ENCODE peak calls at places on chromosomes 5 and 9, in seven cellular contexts. O is coronary artery, F is GM12864, E is bronchial epithelial cell, V is brain microvascular endothelial cell, S is neuronal stem cell, Z is tibial nerve. W is an unnamed sample.

GRCh38 chr9:112582371-112582770 is 95.7 kb downstream of the KIAA1958 start:
- DNase-seq in O (no peak), F (no peak), E (peak), V (no peak), S (no peak), Z (no peak), W (no peak)

GRCh38 chr5:60959156-60959555 is 14.2 kb downstream of the NDUFAF2 start:
- DNase-seq in O (no peak), F (no peak), E (peak), V (no peak), S (no peak), Z (no peak), W (no peak)

GRCh38 chr9:71783120-71783523 is 14.8 kb upstream of the CEMIP2 start:
- DNase-seq in O (no peak), F (no peak), E (peak), V (peak), S (no peak), Z (no peak), W (peak)

GRCh38 chr5:134463991-134464760 is 52.5 kb upstream of the CDKN2AIPNL start:
- DNase-seq in O (no peak), F (no peak), E (peak), V (peak), S (no peak), Z (no peak), W (no peak)

GRCh38 chr5:171418982-171419662 is at the start of gene FGF18:
- DNase-seq in O (peak), F (no peak), E (no peak), V (peak), S (peak), Z (peak), W (no peak)

GRCh38 chr5:135435467-135436330 is 11.4 kb downstream of the DCANP1 start:
- DNase-seq in O (no peak), F (no peak), E (no peak), V (no peak), S (no peak), Z (no peak), W (no peak)

GRCh38 chr9:92989561-92989960 is 42.2 kb downstream of the FGD3 start:
- DNase-seq in O (no peak), F (no peak), E (peak), V (no peak), S (no peak), Z (no peak), W (peak)

GRCh38 chr9:124786881-124787573 is 10.1 kb downstream of the OLFML2A start:
- DNase-seq in O (peak), F (no peak), E (no peak), V (no peak), S (no peak), Z (no peak), W (no peak)

GRCh38 chr5:98605010-98605425 is 168.4 kb upstream of the RGMB start:
- DNase-seq in O (no peak), F (no peak), E (peak), V (peak), S (no peak), Z (no peak), W (peak)

GRCh38 chr9:115133649-115134048 is 15.7 kb upstream of the TNC start:
- DNase-seq in O (no peak), F (no peak), E (peak), V (peak), S (no peak), Z (no peak), W (no peak)

GRCh38 chr5:16735092-16735970 is 118.5 kb upstream of the RETREG1 start:
- DNase-seq in O (no peak), F (no peak), E (no peak), V (no peak), S (no peak), Z (no peak), W (no peak)

GRCh38 chr5:16737620-16738364 is 121.0 kb upstream of the RETREG1 start:
- DNase-seq in O (no peak), F (no peak), E (no peak), V (no peak), S (no peak), Z (no peak), W (no peak)

GRCh38 chr5:16737173-16737572 is 120.4 kb upstream of the RETREG1 start:
- DNase-seq in O (no peak), F (no peak), E (no peak), V (no peak), S (no peak), Z (no peak), W (no peak)

GRCh38 chr5:16733597-16733996 is 116.8 kb upstream of the RETREG1 start:
- DNase-seq in O (no peak), F (no peak), E (no peak), V (no peak), S (no peak), Z (no peak), W (no peak)

DNA sequence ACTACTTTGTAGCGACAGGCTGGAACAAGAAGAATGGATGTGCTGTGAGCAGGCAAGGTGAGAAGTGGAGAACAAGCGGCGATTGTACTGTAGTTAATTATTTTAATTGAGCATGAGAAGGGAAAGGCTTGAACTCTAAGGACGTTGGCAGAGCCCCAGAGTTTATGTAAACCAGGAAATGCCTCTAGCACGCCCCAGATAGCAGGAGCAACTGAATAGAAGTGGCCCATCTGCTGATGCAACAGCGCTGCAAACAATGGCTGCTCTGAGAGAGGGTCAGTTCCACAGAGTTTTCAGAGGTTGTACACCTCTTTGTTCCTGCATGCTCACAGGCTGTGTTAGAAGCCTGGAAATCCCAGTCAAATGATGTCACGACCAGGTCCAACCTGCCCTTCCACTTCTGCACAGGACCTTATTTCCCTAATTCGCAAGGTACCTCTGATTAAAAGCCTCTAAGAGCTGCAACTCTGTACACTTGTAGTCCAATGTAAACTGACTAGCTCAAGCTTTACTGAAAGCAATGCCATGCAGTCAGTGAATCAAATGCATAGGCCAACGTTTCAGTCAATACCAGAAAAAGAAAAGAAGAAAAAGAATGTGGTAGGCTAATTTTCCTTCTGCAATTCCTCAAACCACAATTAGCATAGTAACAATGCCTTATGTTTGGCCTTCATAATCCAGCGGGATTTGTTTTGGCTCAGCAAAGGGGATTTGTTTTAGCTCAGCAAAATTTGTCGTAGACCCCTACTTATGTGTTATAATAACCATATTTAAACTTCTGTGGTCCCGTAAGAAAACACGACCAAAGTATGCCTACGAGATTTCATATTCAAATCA is 119.6 kb upstream of the RETREG1 start:
- DNase-seq in O (no peak), F (no peak), E (peak), V (peak), S (no peak), Z (peak), W (no peak)
- H3K4me3 ChIP-seq in O (no peak), F (no peak), E (no peak), V (no peak), S (peak), Z (no peak), W (no peak)

GRCh38 chr5:72957337-72957736 is 1.5 kb downstream of the FCHO2 start:
- DNase-seq in O (no peak), F (no peak), E (no peak), V (no peak), S (no peak), Z (no peak), W (no peak)
- H3K4me3 ChIP-seq in O (peak), F (no peak), E (peak), V (peak), S (peak), Z (no peak), W (no peak)

DNA sequence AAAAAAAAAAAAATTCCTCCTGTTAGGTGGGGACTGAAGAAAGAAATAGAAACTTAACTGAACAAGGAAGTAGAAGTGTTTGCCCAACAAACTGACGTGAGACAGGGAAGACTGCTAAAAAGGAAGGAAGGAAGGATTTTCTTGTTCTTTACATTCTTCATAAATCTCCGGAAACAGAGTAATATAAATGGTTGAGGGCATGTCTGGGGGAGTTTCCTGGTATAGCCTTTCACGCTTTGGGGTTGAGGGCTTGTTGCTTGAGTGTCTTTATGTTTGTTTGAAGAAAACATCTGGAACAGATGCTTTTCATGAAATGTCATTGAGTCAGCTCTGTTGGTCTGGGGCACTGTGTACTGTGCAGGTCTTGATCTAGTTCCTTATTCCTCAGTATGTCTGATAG is 3.1 kb downstream of the TOR1B start:
- DNase-seq in O (no peak), F (no peak), E (no peak), V (no peak), S (no peak), Z (no peak), W (no peak)
- H3K4me3 ChIP-seq in O (no peak), F (no peak), E (no peak), V (no peak), S (no peak), Z (no peak), W (no peak)

DNA sequence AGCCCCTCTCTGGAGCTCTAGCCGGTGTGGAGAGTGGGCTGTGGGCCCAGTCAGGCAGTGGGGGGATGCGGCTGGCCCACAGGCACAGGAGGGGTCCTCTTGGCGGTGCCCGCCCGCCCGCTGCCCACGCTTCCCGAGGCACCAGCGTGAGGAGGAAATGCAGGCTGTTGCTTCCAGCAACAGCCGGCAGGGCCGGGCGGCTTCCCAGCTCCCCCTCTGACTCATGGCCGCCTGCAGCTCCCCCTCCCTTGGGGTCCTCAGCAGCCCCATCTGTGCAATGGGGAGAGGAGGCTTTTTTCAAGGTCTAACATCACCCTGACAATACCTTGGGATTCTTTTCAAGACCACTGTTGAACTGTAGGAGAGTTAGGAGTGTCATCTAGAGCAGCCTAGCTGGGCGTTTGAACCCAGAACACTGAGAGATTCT is 10.4 kb downstream of the CXXC5 start:
- DNase-seq in O (no peak), F (no peak), E (peak), V (no peak), S (no peak), Z (no peak), W (no peak)
- H3K4me3 ChIP-seq in O (peak), F (peak), E (no peak), V (no peak), S (no peak), Z (peak), W (no peak)

GRCh38 chr5:176413709-176414191 is 2.6 kb downstream of the CLTB start:
- DNase-seq in O (no peak), F (no peak), E (no peak), V (no peak), S (no peak), Z (no peak), W (no peak)
- H3K4me3 ChIP-seq in O (peak), F (no peak), E (no peak), V (no peak), S (no peak), Z (no peak), W (no peak)

GRCh38 chr9:134594376-134594941 is 47.1 kb upstream of the COL5A1 start:
- DNase-seq in O (peak), F (no peak), E (no peak), V (no peak), S (no peak), Z (no peak), W (no peak)

GRCh38 chr9:134592819-134593200 is 48.8 kb upstream of the COL5A1 start:
- DNase-seq in O (no peak), F (no peak), E (no peak), V (no peak), S (no peak), Z (no peak), W (no peak)

GRCh38 chr9:134593756-134594375 is 47.7 kb upstream of the COL5A1 start:
- DNase-seq in O (peak), F (no peak), E (no peak), V (no peak), S (no peak), Z (no peak), W (no peak)

GRCh38 chr9:134593286-134593685 is 48.3 kb upstream of the COL5A1 start:
- DNase-seq in O (peak), F (no peak), E (no peak), V (no peak), S (no peak), Z (no peak), W (no peak)

DNA sequence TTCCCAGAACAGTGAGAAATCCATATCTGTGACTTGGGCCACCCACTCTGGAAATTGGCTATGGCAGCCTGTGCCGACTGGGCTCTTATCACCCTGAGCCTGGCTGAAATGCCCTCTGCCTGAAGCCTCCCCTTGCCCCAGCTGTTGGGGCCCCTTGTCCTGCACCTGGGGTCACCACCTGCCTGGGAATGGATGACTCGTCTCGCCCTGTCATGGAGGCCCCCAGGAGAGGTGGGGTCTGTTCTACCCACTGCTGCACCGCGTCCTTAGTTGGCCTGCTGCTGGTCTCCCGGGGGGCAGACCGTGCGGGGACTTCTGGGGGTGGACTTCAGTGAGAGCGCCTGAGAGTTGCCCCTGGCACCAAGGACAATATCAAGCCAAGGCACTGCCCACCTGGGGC is 46.6 kb upstream of the COL5A1 start:
- DNase-seq in O (peak), F (no peak), E (no peak), V (no peak), S (no peak), Z (no peak), W (no peak)
- H3K4me3 ChIP-seq in O (no peak), F (no peak), E (no peak), V (no peak), S (no peak), Z (no peak), W (no peak)